ENCODE peak calls at places on chromosomes 13 and 19, in six cellular contexts. Z is prostate gland, X is brain microvascular endothelial cell, G is heart left ventricle, C is adrenal gland, W is PC-9. Q is an unnamed sample.

GRCh38 chr19:4043966-4044365 is 22.7 kb downstream of the ZBTB7A start:
- DNase-seq in Z (no peak), C (no peak), G (no peak), W (no peak), X (no peak), Q (no peak)

GRCh38 chr13:73717632-73718031 is 416.6 kb downstream of the KLF12 start:
- DNase-seq in X (peak; percentile 85), G (no peak), Z (no peak), W (no peak), C (no peak), Q (peak; percentile 70)

GRCh38 chr13:110592670-110593069 is 22.7 kb upstream of the NAXD start:
- DNase-seq in C (no peak), G (no peak), W (no peak), X (no peak), Z (no peak), Q (no peak)

GRCh38 chr13:40558656-40559055 is 107.8 kb downstream of the FOXO1 start:
- DNase-seq in G (no peak), X (no peak), Z (no peak), W (no peak), C (no peak), Q (no peak)

GRCh38 chr19:48918801-48919247 is 14.7 kb upstream of the DHDH start:
- DNase-seq in X (no peak), G (no peak), C (no peak), Z (no peak), W (no peak), Q (peak; percentile 20)

GRCh38 chr19:2266183-2266993 is 10.2 kb upstream of the JSRP1 start:
- DNase-seq in G (peak; percentile 90), C (peak; percentile 86), Z (peak; percentile 48), W (no peak), X (peak; percentile 74), Q (peak; percentile 87)

GRCh38 chr19:47427241-47428176 is 8.2 kb upstream of the MEIS3 start:
- DNase-seq in W (peak; percentile 48), G (peak; percentile 36), C (peak; percentile 74), X (peak; percentile 40), Z (peak; percentile 31), Q (peak; percentile 62)

GRCh38 chr13:78606471-78607408 is 3.4 kb upstream of the POU4F1 start:
- DNase-seq in C (no peak), Z (no peak), G (no peak), X (no peak), W (no peak), Q (no peak)

GRCh38 chr13:42453091-42453645 is 120.8 kb upstream of the TNFSF11 start:
- DNase-seq in Z (no peak), G (no peak), X (no peak), C (no peak), W (no peak), Q (no peak)

GRCh38 chr19:30450101-30450500 is 77.9 kb downstream of the ZNF536 start:
- DNase-seq in G (peak; percentile 64), X (no peak), W (no peak), Z (no peak), C (peak; percentile 49), Q (peak; percentile 10)

GRCh38 chr13:47175172-47175806 is 278.4 kb upstream of the HTR2A start:
- DNase-seq in W (no peak), Z (no peak), G (no peak), C (no peak), X (peak; percentile 81), Q (peak; percentile 81)

GRCh38 chr13:29849071-29849541 is 1.3 kb downstream of the UBL3 start:
- DNase-seq in G (peak; percentile 20), W (no peak), X (peak; percentile 17), C (peak; percentile 34), Z (peak; percentile 21), Q (peak; percentile 26)

GRCh38 chr13:48210178-48210577 is 22.8 kb upstream of the ITM2B start:
- DNase-seq in X (peak; percentile 15), Z (no peak), G (no peak), C (no peak), W (peak; percentile 73), Q (peak; percentile 78)

GRCh38 chr13:80297094-80297493 is 43.8 kb downstream of the SPRY2 start:
- DNase-seq in C (no peak), Z (no peak), G (no peak), W (no peak), X (no peak), Q (no peak)

GRCh38 chr13:80299046-80299445 is 41.9 kb downstream of the SPRY2 start:
- DNase-seq in C (no peak), W (no peak), X (no peak), G (no peak), Z (no peak), Q (no peak)

GRCh38 chr13:80297503-80297902 is 43.4 kb downstream of the SPRY2 start:
- DNase-seq in W (no peak), X (no peak), G (no peak), Z (no peak), C (no peak), Q (no peak)

DNA sequence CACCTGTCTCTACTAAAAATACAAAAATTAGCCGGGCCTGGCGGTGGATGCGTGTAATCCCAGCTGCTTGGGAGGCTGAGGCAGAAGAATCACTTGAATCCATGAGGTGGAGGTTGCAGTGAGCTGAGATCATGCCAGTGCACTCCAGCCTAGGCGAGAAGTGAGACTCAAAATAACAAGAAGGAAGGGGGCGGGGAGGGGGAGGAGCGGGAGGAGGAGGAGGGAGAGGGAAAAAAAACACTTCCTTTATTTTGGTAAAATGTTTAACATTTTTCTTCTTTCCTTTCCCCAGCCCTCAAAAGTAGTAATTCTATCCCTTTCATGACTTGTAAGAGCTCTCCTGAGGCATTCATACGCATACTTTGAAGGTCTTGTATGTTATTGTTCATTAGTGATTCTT is 44.3 kb downstream of the SPRY2 start:
- DNase-seq in Z (no peak), W (no peak), C (no peak), X (no peak), G (no peak), Q (no peak)
- H3K4me3 ChIP-seq in Z (no peak overlapping the region), W (no peak overlapping the region), C (no peak overlapping the region), X (no peak overlapping the region), G (no peak overlapping the region), Q (no peak overlapping the region)

GRCh38 chr13:113917096-113917495 is 53.2 kb upstream of the GAS6 start:
- DNase-seq in W (no peak), Z (peak; percentile 3), X (no peak), C (peak; percentile 16), G (no peak), Q (no peak)
- TF ChIP-seq CTCF in W (no peak), Z (no peak), X (no peak), C (no peak), G (no peak), Q (no peak)

DNA sequence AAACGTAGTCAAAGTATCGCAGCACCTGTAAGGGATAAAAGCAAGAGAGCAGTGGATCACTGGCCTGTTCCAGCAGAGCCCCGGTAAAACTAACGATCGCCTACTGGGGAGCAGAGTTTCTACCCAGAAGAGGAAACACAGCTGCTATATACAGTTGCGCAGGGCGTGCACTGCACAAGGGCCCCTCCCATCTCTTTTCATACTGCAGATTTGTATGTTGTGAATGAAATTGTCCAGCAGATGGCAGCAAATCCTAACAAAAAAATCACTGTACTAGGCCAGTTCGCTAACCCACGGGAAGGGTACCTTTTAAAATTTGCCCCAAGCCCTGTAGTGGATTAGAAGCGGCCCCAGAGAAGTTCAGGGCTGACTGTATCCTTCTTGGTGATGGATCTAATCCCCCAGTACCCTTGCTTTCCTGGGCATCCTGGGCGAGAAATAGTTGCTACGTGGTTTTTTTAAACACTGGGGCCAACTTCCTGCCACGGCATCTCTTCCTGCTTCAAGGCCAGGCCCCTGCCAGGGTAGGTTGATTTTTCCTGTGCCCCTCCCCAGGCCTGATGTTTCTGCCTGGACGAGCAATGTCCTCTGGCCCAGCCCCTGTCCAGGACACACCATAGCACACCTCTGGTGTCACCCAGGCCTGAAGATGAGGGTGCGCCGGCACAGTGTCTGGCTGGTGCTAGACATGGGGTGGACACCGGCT is 127.0 kb downstream of the IER2 start:
- DNase-seq in Z (peak; percentile 49), X (peak; percentile 75), W (peak; percentile 60), C (peak; percentile 68), G (peak; percentile 50), Q (peak; percentile 83)
- H3K4me3 ChIP-seq in Z (no peak overlapping the region), X (no peak overlapping the region), W (no peak overlapping the region), C (no peak overlapping the region), G (no peak overlapping the region), Q (no peak overlapping the region)

GRCh38 chr19:58499021-58499927 is 12.5 kb downstream of the SLC27A5 start:
- DNase-seq in W (peak; percentile 92), C (peak; percentile 100), X (peak; percentile 99), G (peak; percentile 100), Z (peak; percentile 99), Q (peak; percentile 99)
- TF ChIP-seq CTCF in W (no peak), C (no peak), X (peak; percentile 66), G (peak; percentile 12), Z (peak; percentile 8), Q (peak; percentile 63)